ENCODE peak calls at places on chromosomes 16 and 17, in five cellular contexts. O is midbrain; P is body of pancreas; M is activated CD4-positive, alpha-beta T cell treated with anti-CD3 and anti-CD28 coated beads for 24 hours; U is cardiac septum. Z is an unnamed sample.

GRCh38 chr16:73131153-73131862 is 83.4 kb upstream of the ZFHX3 start:
- DNase-seq in O (no peak), P (no peak), M (no peak), U (no peak), Z (no peak)

GRCh38 chr16:68197250-68197649 is 38.7 kb downstream of the ESRP2 start:
- DNase-seq in O (no peak), P (no peak), M (no peak), U (no peak), Z (no peak)

GRCh38 chr17:77720946-77721822 is 237.3 kb upstream of the TNRC6C start:
- DNase-seq in O (no peak), P (no peak), M (no peak), U (no peak), Z (no peak)

GRCh38 chr17:6079155-6079554 is 9.0 kb downstream of the WSCD1 start:
- DNase-seq in O (peak; percentile 72), P (no peak), M (no peak), U (no peak), Z (peak; percentile 87)

GRCh38 chr17:77287432-77288068 is 146.8 kb downstream of the SEC14L1 start:
- DNase-seq in O (no peak), P (peak; percentile 83), M (no peak), U (no peak), Z (no peak)

GRCh38 chr16:46884513-46885293 is 541 bp downstream of the GPT2 start:
- DNase-seq in O (peak; percentile 72), P (peak; percentile 81), M (peak; percentile 6), U (no peak), Z (peak; percentile 78)

GRCh38 chr17:49565948-49566491 is 9.7 kb upstream of the NXPH3 start:
- DNase-seq in O (peak; percentile 12), P (peak; percentile 86), M (no peak), U (peak; percentile 76), Z (no peak)

GRCh38 chr17:6387442-6387841 is 47.5 kb downstream of the AIPL1 start:
- DNase-seq in O (no peak), P (no peak), M (no peak), U (no peak), Z (no peak)

GRCh38 chr16:87647431-87648185 is 45.3 kb downstream of the JPH3 start:
- DNase-seq in O (no peak), P (no peak), M (no peak), U (no peak), Z (no peak)